ENCODE peak calls at places on chromosomes 7 and 10, in eight cellular contexts. W is breast epithelium, E is stomach, B is HCT116, Y is H1, T is transverse colon, S is GM23338, C is endothelial cell of umbilical vein. P is an unnamed sample. For H3K4me1, the result is how much of the 10 kb centered on the place peaks cover.

GRCh38 chr7:99975782-99976521 is at the start of gene AZGP1:
- DNase-seq in W (peak), E (peak), B (no peak), Y (no peak), T (peak), S (no peak), C (no peak), P (no peak)

GRCh38 chr7:6725003-6725402 is 18.3 kb upstream of the ZNF12 start:
- DNase-seq in W (no peak), E (no peak), B (no peak), Y (no peak), T (peak), S (no peak), C (no peak), P (peak)

GRCh38 chr7:113289140-113289740 is 170.9 kb upstream of the SMIM30 start:
- DNase-seq in W (no peak), E (no peak), B (peak), Y (no peak), T (no peak), S (peak), C (no peak), P (no peak)

GRCh38 chr10:31774291-31774900 is 154.2 kb downstream of the ARHGAP12 start:
- DNase-seq in W (no peak), E (no peak), B (no peak), Y (no peak), T (no peak), S (peak), C (no peak), P (no peak)

GRCh38 chr7:73844848-73845460 is 2.6 kb upstream of the METTL27 start:
- DNase-seq in W (no peak), E (no peak), B (no peak), Y (no peak), T (no peak), S (no peak), C (no peak), P (no peak)

GRCh38 chr10:112778579-112778978 is 171.5 kb upstream of the TCF7L2 start:
- DNase-seq in W (no peak), E (no peak), B (no peak), Y (no peak), T (no peak), S (no peak), C (peak), P (no peak)

GRCh38 chr7:30135551-30136271 is 925 bp downstream of the MTURN start:
- DNase-seq in W (peak), E (peak), B (no peak), Y (no peak), T (peak), S (peak), C (peak), P (peak)

GRCh38 chr10:17387861-17388503 is 66.4 kb downstream of the ST8SIA6 start:
- DNase-seq in W (no peak), E (no peak), B (no peak), Y (no peak), T (no peak), S (peak), C (no peak), P (no peak)

GRCh38 chr7:127253289-127254162 is 785 bp upstream of the GRM8 start:
- DNase-seq in W (peak), E (peak), B (peak), Y (peak), T (peak), S (peak), C (peak), P (peak)

GRCh38 chr10:27661511-27662286 is 83.9 kb downstream of the MKX start:
- DNase-seq in W (no peak), E (no peak), B (no peak), Y (no peak), T (no peak), S (no peak), C (no peak), P (no peak)

GRCh38 chr10:101101488-101101887 is 29.6 kb upstream of the TLX1 start:
- DNase-seq in W (no peak), E (no peak), B (no peak), Y (no peak), T (no peak), S (no peak), C (no peak), P (no peak)

GRCh38 chr7:16071246-16071857 is 350.0 kb downstream of the CRPPA start:
- DNase-seq in W (no peak), E (no peak), B (peak), Y (no peak), T (peak), S (peak), C (peak), P (no peak)

GRCh38 chr7:5586279-5586962 is 162.8 kb upstream of the TNRC18 start:
- DNase-seq in W (no peak), E (no peak), B (no peak), Y (no peak), T (no peak), S (peak), C (no peak), P (no peak)

GRCh38 chr7:142866361-142867096 is 11.7 kb downstream of the EPHB6 start:
- DNase-seq in W (no peak), E (peak), B (no peak), Y (no peak), T (peak), S (peak), C (peak), P (no peak)

GRCh38 chr10:59894114-59894513 is 12.2 kb downstream of the CCDC6 start:
- DNase-seq in W (peak), E (peak), B (no peak), Y (no peak), T (peak), S (no peak), C (no peak), P (no peak)

GRCh38 chr7:114970308-114970707 is 48.4 kb downstream of the MDFIC start:
- DNase-seq in W (no peak), E (no peak), B (no peak), Y (no peak), T (no peak), S (no peak), C (no peak), P (no peak)

GRCh38 chr7:85103352-85103751 is 83.5 kb downstream of the SEMA3D start:
- DNase-seq in W (no peak), E (no peak), B (peak), Y (no peak), T (no peak), S (no peak), C (no peak), P (no peak)

DNA sequence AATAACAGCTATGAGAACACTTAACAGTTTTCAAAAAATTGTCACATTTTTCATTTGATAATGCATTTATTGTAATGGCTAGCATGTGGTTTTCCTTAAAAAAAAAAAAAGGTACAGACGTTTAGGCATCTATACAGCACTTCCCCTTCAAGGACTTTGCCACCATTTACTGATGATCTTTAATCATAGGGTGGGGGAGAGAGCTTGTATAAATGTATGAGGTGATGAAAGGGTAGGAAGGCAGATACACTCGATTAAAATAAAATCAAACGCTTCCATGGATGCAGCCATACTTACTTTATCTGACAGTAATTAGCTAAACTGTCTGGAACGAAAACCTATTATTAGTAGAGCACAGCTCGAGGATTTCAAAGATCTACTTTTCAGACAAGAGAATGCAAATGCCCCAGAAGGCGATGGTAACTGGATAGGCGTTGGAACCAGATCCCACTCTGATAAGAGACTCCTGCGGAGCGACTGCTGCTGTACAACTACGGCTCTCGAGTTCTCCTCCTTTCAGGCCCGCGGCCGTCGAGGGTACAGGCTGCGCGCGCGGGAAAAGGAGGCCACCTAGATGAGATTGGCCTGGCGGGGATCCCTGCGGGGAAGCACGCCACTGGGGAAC is 3.1 kb upstream of the NKX2-3 start:
- DNase-seq in W (no peak), E (no peak), B (no peak), Y (no peak), T (peak), S (peak), C (no peak), P (no peak)
- H3K4me1 ChIP-seq in W (under half), E (under half), B (under half), Y (under half), T (under half), S (half or more), C (under half), P (half or more)

GRCh38 chr7:50793947-50794570 is 11.4 kb upstream of the GRB10 start:
- DNase-seq in W (no peak), E (no peak), B (no peak), Y (no peak), T (no peak), S (no peak), C (no peak), P (no peak)

GRCh38 chr7:50791921-50792341 is 9.2 kb upstream of the GRB10 start:
- DNase-seq in W (no peak), E (no peak), B (no peak), Y (no peak), T (no peak), S (no peak), C (peak), P (no peak)

GRCh38 chr7:50791363-50791762 is 8.7 kb upstream of the GRB10 start:
- DNase-seq in W (no peak), E (no peak), B (no peak), Y (no peak), T (no peak), S (no peak), C (no peak), P (no peak)

GRCh38 chr7:50793115-50793946 is 10.6 kb upstream of the GRB10 start:
- DNase-seq in W (peak), E (peak), B (no peak), Y (no peak), T (peak), S (peak), C (peak), P (peak)

DNA sequence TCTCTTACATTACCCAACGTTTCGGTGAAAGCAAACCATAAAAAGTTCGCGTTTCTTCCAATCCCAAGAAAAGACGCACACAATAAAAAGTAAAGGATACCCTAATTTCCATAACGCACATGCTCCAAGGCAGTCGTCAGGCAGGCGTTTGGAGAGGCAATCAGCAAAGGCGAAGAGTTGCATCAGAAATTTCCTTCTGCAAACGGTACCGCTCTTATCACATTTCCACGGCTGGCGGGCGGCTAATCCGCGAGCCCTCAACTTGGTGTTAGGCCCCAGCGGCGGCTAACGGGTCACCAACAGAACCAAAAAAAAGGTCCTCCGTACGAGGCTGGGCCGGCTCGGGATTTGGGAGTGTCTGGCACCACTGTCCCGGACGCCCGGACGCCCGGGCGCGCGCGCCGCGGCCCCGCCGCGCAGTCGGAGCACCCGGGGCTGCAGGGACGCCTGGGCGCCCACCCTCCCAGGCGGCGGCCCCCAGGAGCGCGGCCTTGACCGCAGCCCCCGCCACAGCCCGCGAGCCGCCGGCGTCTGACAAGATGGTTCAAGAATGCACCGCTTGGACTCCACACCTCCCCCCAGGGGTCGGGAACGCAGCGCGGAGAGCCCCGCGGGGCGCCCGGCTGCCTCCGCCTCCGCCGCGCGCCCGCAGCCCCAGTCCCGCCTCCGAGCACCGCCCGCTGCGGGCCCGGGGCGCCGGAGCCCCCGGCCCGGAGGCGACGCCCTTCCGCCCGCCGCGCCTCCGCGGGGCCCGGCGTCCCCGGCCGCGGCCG is 9.8 kb upstream of the GRB10 start:
- DNase-seq in W (no peak), E (no peak), B (no peak), Y (no peak), T (peak), S (peak), C (peak), P (peak)
- TF ChIP-seq POLR2AphosphoS5 in W (no peak), E (no peak), B (no peak), Y (no peak), T (no peak), S (peak), C (no peak), P (no peak)

GRCh38 chr10:107671968-107672367 is 507.5 kb upstream of the SORCS1 start:
- DNase-seq in W (no peak), E (no peak), B (no peak), Y (no peak), T (no peak), S (peak), C (no peak), P (no peak)
- H3K27ac ChIP-seq in W (no peak), E (no peak), B (no peak), Y (no peak), T (no peak), S (peak), C (no peak), P (no peak)

GRCh38 chr7:479115-479947 is 40.3 kb downstream of the PDGFA start:
- DNase-seq in W (no peak), E (no peak), B (no peak), Y (no peak), T (no peak), S (no peak), C (no peak), P (peak)
- H3K4me1 ChIP-seq in W (under half), E (under half), B (under half), Y (under half), T (under half), S (under half), C (under half), P (under half)

P was measured in spleen.